ENCODE peak calls at places on chromosomes 11 and 22, in five cellular contexts. G is H54; B is ACHN; T is activated CD4-positive, alpha-beta T cell treated with anti-CD3 and anti-CD28 coated beads, Interleukin-2, amount 50 U/mL, for 48 hours; Q is SHP77. Y is an unnamed sample.

GRCh38 chr11:12125609-12126149 is 15.3 kb downstream of the MICAL2 start:
- DNase-seq in G (no peak), B (no peak), T (no peak), Q (no peak), Y (peak)

GRCh38 chr11:66015936-66016792 is 4.4 kb downstream of the CST6 start:
- DNase-seq in G (no peak), B (no peak), T (no peak), Q (no peak), Y (no peak)

GRCh38 chr22:41636467-41636866 is 15.4 kb downstream of the XRCC6 start:
- DNase-seq in G (no peak), B (peak), T (no peak), Q (no peak), Y (peak)

GRCh38 chr22:37019309-37020191 is at the start of the genes MPST and TST:
- DNase-seq in G (peak), B (peak), T (peak), Q (peak), Y (peak)

GRCh38 chr11:66723693-66724092 is 5.3 kb downstream of the SPTBN2 start:
- DNase-seq in G (no peak), B (no peak), T (no peak), Q (no peak), Y (peak)

GRCh38 chr11:88152381-88152780 is 22.9 kb downstream of the RAB38 start:
- DNase-seq in G (no peak), B (no peak), T (no peak), Q (no peak), Y (no peak)

GRCh38 chr11:16833026-16833425 is 94.6 kb downstream of the C11orf58 start:
- DNase-seq in G (no peak), B (no peak), T (no peak), Q (no peak), Y (no peak)

GRCh38 chr11:124799384-124800225 is 601 bp downstream of the MSANTD2 start:
- DNase-seq in G (no peak), B (peak), T (peak), Q (no peak), Y (peak)

GRCh38 chr11:18715476-18715875 is 10.5 kb downstream of the IGSF22 start:
- DNase-seq in G (no peak), B (no peak), T (no peak), Q (no peak), Y (no peak)

GRCh38 chr11:2693851-2694261 is 5.9 kb downstream of the KCNQ1OT1 start:
- DNase-seq in G (no peak), B (no peak), T (no peak), Q (no peak), Y (peak)

GRCh38 chr11:134372961-134373360 is 39.1 kb downstream of the B3GAT1 start:
- DNase-seq in G (no peak), B (no peak), T (no peak), Q (peak), Y (peak)

GRCh38 chr22:43862074-43862881 is at the start of gene SULT4A1:
- DNase-seq in G (no peak), B (peak), T (no peak), Q (no peak), Y (peak)

Y was measured in DMS53.